ENCODE peak calls at places on chromosome 9, in nine cellular contexts. Z, M, T, D, F, N, R, J and A are unnamed samples.

GRCh38 chr9:748861-749497 is 92.5 kb upstream of the DMRT1 start:
- DNase-seq in F (no peak), D (no peak), R (no peak), Z (no peak), T (no peak), N (no peak), M (no peak), J (no peak), A (no peak)

GRCh38 chr9:127867356-127868277 is 9.9 kb downstream of the AK1 start:
- DNase-seq in M (no peak), F (no peak), J (no peak), T (no peak), D (no peak), R (no peak), N (peak), Z (no peak), A (no peak)

GRCh38 chr9:68771376-68771775 is 66.3 kb downstream of the PIP5K1B start:
- DNase-seq in D (no peak), N (no peak), J (no peak), M (no peak), T (no peak), Z (no peak), F (no peak), R (no peak), A (no peak)

GRCh38 chr9:76419782-76420380 is 25.7 kb upstream of the RFK start:
- DNase-seq in Z (peak), F (no peak), T (no peak), R (no peak), M (no peak), J (peak), D (peak), N (no peak), A (no peak)

GRCh38 chr9:19788614-19789271 is at the start of gene SLC24A2:
- DNase-seq in M (no peak), J (no peak), F (no peak), R (no peak), T (no peak), N (peak), Z (no peak), D (no peak), A (no peak)

GRCh38 chr9:116405321-116405720 is 251.7 kb downstream of the PAPPA start:
- DNase-seq in J (no peak), M (no peak), Z (no peak), T (no peak), D (peak), R (no peak), N (no peak), F (no peak), A (no peak)

GRCh38 chr9:33498387-33498786 is 24.7 kb upstream of the NOL6 start:
- DNase-seq in R (no peak), T (no peak), D (no peak), F (no peak), M (no peak), J (peak), Z (peak), N (no peak), A (no peak)

GRCh38 chr9:89309608-89310485 is 1.1 kb upstream of the CKS2 start:
- DNase-seq in J (no peak), N (no peak), R (no peak), D (peak), M (no peak), T (no peak), F (no peak), Z (peak), A (no peak)

GRCh38 chr9:102461441-102461840 is 533.7 kb upstream of the CYLC2 start:
- DNase-seq in M (no peak), N (no peak), T (no peak), Z (no peak), D (no peak), F (no peak), J (no peak), R (no peak), A (no peak)

GRCh38 chr9:97312556-97312955 is 5.1 kb downstream of the CCDC180 start:
- DNase-seq in Z (no peak), N (no peak), F (no peak), M (no peak), D (no peak), R (no peak), T (no peak), J (no peak), A (no peak)

GRCh38 chr9:124032247-124032646 is 20.7 kb downstream of the LHX2 start:
- DNase-seq in Z (no peak), J (no peak), N (no peak), M (no peak), D (no peak), T (no peak), F (no peak), R (no peak), A (no peak)

GRCh38 chr9:77457916-77458592 is 190.1 kb downstream of the GNA14 start:
- DNase-seq in N (peak), Z (peak), R (peak), J (peak), M (peak), T (peak), F (peak), D (peak), A (peak)

GRCh38 chr9:125746017-125746773 is 978 bp upstream of the PBX3 start:
- DNase-seq in Z (peak), M (peak), N (peak), T (peak), D (peak), F (peak), R (peak), J (peak), A (peak)

GRCh38 chr9:131671150-131671549 is 68.7 kb downstream of the RAPGEF1 start:
- DNase-seq in T (no peak), D (no peak), R (no peak), J (no peak), N (no peak), M (no peak), Z (no peak), F (no peak), A (no peak)

GRCh38 chr9:133857639-133858038 is 119.5 kb upstream of the SARDH start:
- DNase-seq in D (no peak), N (no peak), J (no peak), T (no peak), F (no peak), M (no peak), Z (no peak), R (no peak), A (no peak)

GRCh38 chr9:755454-756381 is 85.8 kb upstream of the DMRT1 start:
- DNase-seq in J (peak), R (no peak), F (no peak), M (peak), Z (peak), T (no peak), D (peak), N (no peak), A (peak)

GRCh38 chr9:123250504-123250903 is 17.9 kb downstream of the STRBP start:
- DNase-seq in N (no peak), M (peak), J (no peak), Z (no peak), F (no peak), T (no peak), D (no peak), R (no peak), A (no peak)

GRCh38 chr9:109403116-109403515 is 82.3 kb upstream of the EPB41L4B start:
- DNase-seq in D (peak), T (no peak), F (no peak), M (no peak), R (no peak), N (no peak), Z (no peak), J (no peak), A (no peak)

GRCh38 chr9:21796768-21797167 is 5.7 kb upstream of the MTAP start:
- DNase-seq in D (peak), Z (peak), M (no peak), J (no peak), N (no peak), F (no peak), R (no peak), T (no peak), A (no peak)

GRCh38 chr9:128916204-128916603 is 4.6 kb upstream of the PHYHD1 start:
- DNase-seq in F (no peak), N (peak), D (peak), T (no peak), R (no peak), Z (peak), J (no peak), M (peak), A (no peak)

GRCh38 chr9:89492586-89492985 is 5.3 kb downstream of the SEMA4D start:
- DNase-seq in F (no peak), M (no peak), J (no peak), D (no peak), Z (no peak), N (no peak), T (no peak), R (no peak), A (no peak)

GRCh38 chr9:137339606-137340462 is 37.8 kb upstream of the NRARP start:
- DNase-seq in N (no peak), M (no peak), F (no peak), R (no peak), Z (peak), T (no peak), J (no peak), D (peak), A (no peak)

GRCh38 chr9:134375430-134376385 is 49.5 kb downstream of the RXRA start:
- DNase-seq in Z (no peak), J (no peak), D (peak), N (peak), T (no peak), M (peak), F (no peak), R (no peak), A (no peak)

GRCh38 chr9:76637426-76637825 is 126.8 kb upstream of the PCA3 start:
- DNase-seq in D (no peak), T (no peak), M (no peak), F (no peak), R (no peak), N (no peak), J (peak), Z (no peak), A (no peak)

GRCh38 chr9:114395196-114395595 is 7.4 kb upstream of the AKNA start:
- DNase-seq in D (peak), Z (no peak), M (no peak), N (no peak), F (no peak), R (no peak), T (no peak), J (no peak), A (no peak)

GRCh38 chr9:95316274-95316673 is 1.2 kb downstream of the FANCC start:
- DNase-seq in R (no peak), D (no peak), T (no peak), F (no peak), N (no peak), Z (no peak), M (no peak), J (no peak), A (no peak)

GRCh38 chr9:69822091-69822750 is 1.6 kb downstream of the CFAP95 start:
- DNase-seq in J (peak), Z (peak), M (peak), F (no peak), N (no peak), D (peak), T (no peak), R (no peak), A (no peak)

GRCh38 chr9:4590430-4591122 is 71.5 kb upstream of the PLPP6 start:
- DNase-seq in F (no peak), M (no peak), T (no peak), R (no peak), D (no peak), J (no peak), N (no peak), Z (peak), A (no peak)

GRCh38 chr9:111965566-111966019 is 69.0 kb downstream of the UGCG start:
- DNase-seq in J (no peak), R (no peak), F (no peak), T (no peak), D (peak), N (no peak), M (peak), Z (peak), A (peak)

GRCh38 chr9:38138276-38138675 is 69.2 kb upstream of the SHB start:
- DNase-seq in T (no peak), J (no peak), N (no peak), Z (no peak), R (no peak), D (no peak), M (no peak), F (no peak), A (no peak)

GRCh38 chr9:129278391-129279237 is 100.6 kb upstream of the IER5L start:
- DNase-seq in M (no peak), R (peak), J (no peak), N (no peak), D (no peak), T (no peak), F (no peak), Z (peak), A (no peak)

GRCh38 chr9:92607088-92607487 is 62.8 kb downstream of the IPPK start:
- DNase-seq in M (peak), D (peak), R (no peak), J (no peak), F (no peak), T (no peak), Z (no peak), N (no peak), A (peak)

GRCh38 chr9:29241320-29241719 is 1668.0 kb upstream of the C9orf72 start:
- DNase-seq in T (no peak), M (no peak), F (no peak), N (no peak), D (no peak), Z (no peak), R (no peak), J (no peak), A (no peak)

GRCh38 chr9:108537756-108538155 is 318.0 kb downstream of the ACTL7B start:
- DNase-seq in D (peak), J (no peak), N (no peak), Z (no peak), T (no peak), F (no peak), R (no peak), M (no peak), A (no peak)

GRCh38 chr9:119366909-119367690 is 2.1 kb downstream of the BRINP1 start:
- DNase-seq in M (no peak), N (no peak), F (no peak), T (no peak), R (no peak), D (no peak), Z (no peak), J (no peak), A (no peak)

GRCh38 chr9:106600955-106601354 is 262.0 kb upstream of the ZNF462 start:
- DNase-seq in Z (no peak), F (no peak), M (no peak), J (no peak), N (no peak), R (no peak), T (no peak), D (no peak), A (no peak)